ENCODE peak calls at places on chromosomes 16 and 17, in five cellular contexts. R is mesendoderm, F is aorta, K is fibroblast of lung, J is cardiac septum. T is an unnamed sample.

GRCh38 chr17:81198826-81199481 is 23.8 kb downstream of the CEP131 start:
- DNase-seq in J (no peak), K (no peak), F (no peak), R (no peak), T (no peak)

GRCh38 chr17:20988896-20989295 is 53.9 kb downstream of the USP22 start:
- DNase-seq in J (peak; percentile 35), F (peak; percentile 49), K (no peak), R (no peak), T (no peak)

GRCh38 chr16:15887283-15887682 is 1.1 kb downstream of the CEP20 start:
- DNase-seq in F (no peak), R (no peak), K (no peak), J (no peak), T (peak; percentile 25)

GRCh38 chr16:86625029-86625428 is 46.7 kb downstream of the FOXL1 start:
- DNase-seq in R (no peak), J (no peak), K (no peak), F (peak; percentile 60), T (no peak)

GRCh38 chr16:85568519-85568918 is 44.6 kb upstream of the GSE1 start:
- DNase-seq in F (no peak), K (no peak), J (no peak), R (no peak), T (no peak)

GRCh38 chr16:66547101-66547989 is 2.6 kb downstream of the TK2 start:
- DNase-seq in F (no peak), R (no peak), J (no peak), K (no peak), T (no peak)

GRCh38 chr17:47324224-47325020 is 667 bp downstream of the EFCAB13 start:
- DNase-seq in J (no peak), K (peak; percentile 36), R (peak; percentile 69), F (peak; percentile 85), T (peak; percentile 50)

GRCh38 chr17:74427048-74427762 is 4.7 kb upstream of the GPRC5C start:
- DNase-seq in J (no peak), K (no peak), F (no peak), R (peak; percentile 43), T (no peak)

GRCh38 chr16:3997231-3997841 is 116.8 kb upstream of the CREBBP start:
- DNase-seq in F (no peak), J (no peak), R (no peak), K (no peak), T (no peak)

GRCh38 chr17:39701012-39701783 is 1.3 kb downstream of the ERBB2 start:
- DNase-seq in K (no peak), R (peak; percentile 38), J (no peak), F (no peak), T (no peak)

GRCh38 chr17:62916684-62917571 is 49.1 kb upstream of the TANC2 start:
- DNase-seq in R (no peak), F (no peak), J (no peak), K (peak; percentile 44), T (peak; percentile 83)

GRCh38 chr16:30867747-30868146 is 26.1 kb downstream of the BCL7C start:
- DNase-seq in F (no peak), R (peak; percentile 36), K (peak; percentile 16), J (no peak), T (no peak)

GRCh38 chr16:57828272-57829161 is 26.2 kb upstream of the KIFC3 start:
- DNase-seq in J (no peak), K (no peak), R (peak; percentile 65), F (peak; percentile 61), T (no peak)

GRCh38 chr17:63911657-63912100 is 621 bp upstream of the CSHL1 start:
- DNase-seq in J (peak; percentile 41), F (no peak), R (peak; percentile 41), K (peak; percentile 4), T (peak; percentile 22)

GRCh38 chr16:67431077-67431804 is at the start of gene HSD11B2:
- DNase-seq in J (no peak), R (peak; percentile 76), F (peak; percentile 80), K (peak; percentile 36), T (no peak)

GRCh38 chr17:17514993-17515920 is 19.1 kb upstream of the RASD1 start:
- DNase-seq in J (no peak), F (peak; percentile 70), R (peak; percentile 59), K (peak; percentile 38), T (peak; percentile 17)

GRCh38 chr17:57142925-57143324 is 57.9 kb downstream of the AKAP1 start:
- DNase-seq in J (no peak), F (no peak), K (peak; percentile 54), R (no peak), T (no peak)

GRCh38 chr17:57868775-57869598 is 19.1 kb upstream of the MRPS23 start:
- DNase-seq in R (no peak), J (no peak), F (no peak), K (no peak), T (no peak)

GRCh38 chr17:80694085-80694991 is 149.7 kb downstream of the RPTOR start:
- DNase-seq in J (no peak), R (no peak), F (no peak), K (no peak), T (no peak)

GRCh38 chr16:969508-970378 is 1.0 kb downstream of the LMF1 start:
- DNase-seq in F (peak; percentile 83), K (peak; percentile 14), J (no peak), R (peak; percentile 18), T (peak; percentile 24)

GRCh38 chr16:69017036-69017783 is 88.2 kb upstream of the HAS3 start:
- DNase-seq in K (peak; percentile 52), R (peak; percentile 14), F (no peak), J (no peak), T (peak; percentile 48)

GRCh38 chr16:6345090-6345489 is 987.6 kb upstream of the RBFOX1 start:
- DNase-seq in K (no peak), F (no peak), R (no peak), J (no peak), T (no peak)

GRCh38 chr17:33142703-33143299 is 150.3 kb downstream of the ASIC2 start:
- DNase-seq in K (peak; percentile 28), J (no peak), R (peak; percentile 58), F (no peak), T (peak; percentile 18)

GRCh38 chr17:80854220-80854619 is 137.4 kb upstream of the CHMP6 start:
- DNase-seq in F (peak; percentile 43), J (no peak), R (no peak), K (no peak), T (no peak)

GRCh38 chr17:81332949-81333570 is 38.0 kb upstream of the SLC38A10 start:
- DNase-seq in J (no peak), R (no peak), F (no peak), K (no peak), T (no peak)

GRCh38 chr16:67857547-67858233 is 10.2 kb upstream of the CENPT start:
- DNase-seq in J (peak; percentile 79), K (peak; percentile 77), F (peak; percentile 88), R (peak; percentile 96), T (peak; percentile 90)

GRCh38 chr17:68387485-68387884 is 69.8 kb downstream of the WIPI1 start:
- DNase-seq in R (no peak), J (no peak), F (no peak), K (no peak), T (no peak)

GRCh38 chr16:48612621-48613020 is 2.6 kb upstream of the N4BP1 start:
- DNase-seq in R (no peak), J (no peak), F (no peak), K (no peak), T (no peak)

GRCh38 chr17:57296231-57296630 is 39.9 kb downstream of the MSI2 start:
- DNase-seq in K (no peak), J (no peak), R (peak; percentile 93), F (no peak), T (no peak)

GRCh38 chr17:28225271-28225670 is 93.7 kb upstream of the TMEM97 start:
- DNase-seq in R (no peak), K (no peak), J (no peak), F (peak; percentile 51), T (no peak)

GRCh38 chr17:33371377-33371776 is 78.3 kb upstream of the ASIC2 start:
- DNase-seq in R (no peak), J (no peak), F (no peak), K (no peak), T (no peak)

GRCh38 chr17:40341808-40342574 is 22.5 kb downstream of the GJD3 start:
- DNase-seq in K (peak; percentile 58), J (peak; percentile 95), F (peak; percentile 94), R (peak; percentile 89), T (peak; percentile 57)

GRCh38 chr16:75279277-75279676 is 27.9 kb upstream of the BCAR1 start:
- DNase-seq in R (no peak), K (no peak), F (no peak), J (no peak), T (no peak)